ENCODE peak calls at places on chromosomes 2 and 18, in nine cellular contexts. B is GM13977, H is lower lobe of right lung, C is fibroblast of pulmonary artery, L is GM06990, K is pancreas, U is epithelial cell of esophagus, P is heart left ventricle, E is stomach. Q is an unnamed sample.

GRCh38 chr2:72198532-72199241 is 51.0 kb upstream of the CYP26B1 start:
- DNase-seq in E (no peak), K (no peak), H (no peak), P (no peak), B (no peak), C (peak), L (no peak), U (peak), Q (no peak)

GRCh38 chr18:21663615-21664014 is 41.0 kb downstream of the ABHD3 start:
- DNase-seq in K (no peak), H (no peak), P (no peak), C (no peak), U (no peak), E (no peak), L (no peak), B (no peak), Q (no peak)

GRCh38 chr18:2410688-2411087 is 160.6 kb downstream of the METTL4 start:
- DNase-seq in B (no peak), K (no peak), E (no peak), L (no peak), P (no peak), H (no peak), U (peak), C (peak), Q (no peak)

GRCh38 chr2:42753188-42753813 is 10.6 kb downstream of the OXER1 start:
- DNase-seq in P (no peak), K (no peak), U (no peak), C (no peak), B (no peak), H (no peak), L (no peak), E (no peak), Q (peak)

GRCh38 chr2:32663864-32664263 is 36.0 kb downstream of the TTC27 start:
- DNase-seq in E (no peak), U (no peak), K (no peak), H (no peak), C (peak), L (no peak), P (no peak), B (no peak), Q (no peak)

GRCh38 chr18:70194227-70194890 is 11.1 kb downstream of the RTTN start:
- DNase-seq in E (no peak), B (peak), K (no peak), C (no peak), U (no peak), P (no peak), H (no peak), L (peak), Q (no peak)

GRCh38 chr2:23512778-23513177 is 127.8 kb downstream of the KLHL29 start:
- DNase-seq in C (no peak), L (no peak), P (no peak), B (no peak), H (no peak), K (no peak), E (no peak), U (no peak), Q (no peak)

GRCh38 chr18:47929681-47930085 is 776 bp downstream of the SMAD2 start:
- DNase-seq in E (no peak), P (no peak), B (no peak), U (peak), C (peak), H (no peak), K (no peak), L (no peak), Q (peak)

GRCh38 chr2:240918258-240919091 is 12.3 kb downstream of the CROCC2 start:
- DNase-seq in H (peak), C (no peak), U (no peak), K (peak), P (peak), E (no peak), B (no peak), L (no peak), Q (peak)

GRCh38 chr2:61707984-61708852 is 145.6 kb downstream of the FAM161A start:
- DNase-seq in C (peak), B (peak), U (peak), E (peak), K (peak), P (no peak), H (no peak), L (peak), Q (no peak)

GRCh38 chr2:105329561-105330495 is at the start of gene TGFBRAP1:
- DNase-seq in B (peak), C (peak), K (peak), U (peak), H (peak), P (peak), L (peak), E (peak), Q (peak)

GRCh38 chr2:15884790-15885189 is 55.6 kb upstream of the MYCN start:
- DNase-seq in H (no peak), B (no peak), C (no peak), P (no peak), U (no peak), K (no peak), L (no peak), E (no peak), Q (no peak)

GRCh38 chr2:133416756-133417155 is 151.5 kb downstream of the NCKAP5 start:
- DNase-seq in E (no peak), U (no peak), B (no peak), K (no peak), C (no peak), P (no peak), L (no peak), H (no peak), Q (no peak)

GRCh38 chr2:10555810-10556111 is 107.6 kb upstream of the ODC1 start:
- DNase-seq in K (no peak), P (no peak), E (no peak), L (no peak), C (no peak), U (no peak), B (no peak), H (no peak), Q (no peak)

GRCh38 chr2:224849264-224849663 is 133.1 kb upstream of the CCDC195 start:
- DNase-seq in H (no peak), K (no peak), U (peak), C (peak), P (no peak), B (no peak), E (no peak), L (no peak), Q (no peak)
- TF ChIP-seq CTCF in H (no peak), K (no peak), U (peak), C (peak), P (no peak), B (no peak), E (no peak), L (peak), Q (no peak)

GRCh38 chr2:86223682-86224560 is 24.7 kb downstream of the MRPL35 start:
- DNase-seq in E (no peak), P (peak), H (no peak), U (peak), B (no peak), K (no peak), C (peak), L (no peak), Q (no peak)

GRCh38 chr2:86218124-86218523 is 18.9 kb downstream of the MRPL35 start:
- DNase-seq in L (no peak), K (no peak), B (no peak), H (no peak), P (peak), E (no peak), C (no peak), U (no peak), Q (no peak)

GRCh38 chr2:86223098-86223681 is 23.9 kb downstream of the MRPL35 start:
- DNase-seq in P (peak), C (peak), K (peak), E (peak), H (no peak), B (no peak), U (peak), L (no peak), Q (no peak)

GRCh38 chr2:86219896-86220295 is 20.6 kb downstream of the MRPL35 start:
- DNase-seq in U (no peak), L (no peak), K (no peak), H (no peak), E (no peak), B (no peak), P (no peak), C (no peak), Q (no peak)

GRCh38 chr2:86221066-86221684 is 21.9 kb downstream of the MRPL35 start:
- DNase-seq in P (peak), K (peak), E (peak), H (no peak), C (peak), B (peak), U (peak), L (no peak), Q (peak)
- TF ChIP-seq CTCF in P (peak), K (peak), E (peak), H (peak), C (peak), B (peak), U (peak), L (peak), Q (peak)

GRCh38 chr2:98063289-98063688 is 23.7 kb upstream of the VWA3B start:
- DNase-seq in C (no peak), U (no peak), E (no peak), K (no peak), B (no peak), H (no peak), P (no peak), L (no peak), Q (no peak)
- TF ChIP-seq CTCF in C (no peak), U (no peak), E (no peak), K (no peak), B (no peak), H (no peak), P (no peak), L (no peak), Q (no peak)

DNA sequence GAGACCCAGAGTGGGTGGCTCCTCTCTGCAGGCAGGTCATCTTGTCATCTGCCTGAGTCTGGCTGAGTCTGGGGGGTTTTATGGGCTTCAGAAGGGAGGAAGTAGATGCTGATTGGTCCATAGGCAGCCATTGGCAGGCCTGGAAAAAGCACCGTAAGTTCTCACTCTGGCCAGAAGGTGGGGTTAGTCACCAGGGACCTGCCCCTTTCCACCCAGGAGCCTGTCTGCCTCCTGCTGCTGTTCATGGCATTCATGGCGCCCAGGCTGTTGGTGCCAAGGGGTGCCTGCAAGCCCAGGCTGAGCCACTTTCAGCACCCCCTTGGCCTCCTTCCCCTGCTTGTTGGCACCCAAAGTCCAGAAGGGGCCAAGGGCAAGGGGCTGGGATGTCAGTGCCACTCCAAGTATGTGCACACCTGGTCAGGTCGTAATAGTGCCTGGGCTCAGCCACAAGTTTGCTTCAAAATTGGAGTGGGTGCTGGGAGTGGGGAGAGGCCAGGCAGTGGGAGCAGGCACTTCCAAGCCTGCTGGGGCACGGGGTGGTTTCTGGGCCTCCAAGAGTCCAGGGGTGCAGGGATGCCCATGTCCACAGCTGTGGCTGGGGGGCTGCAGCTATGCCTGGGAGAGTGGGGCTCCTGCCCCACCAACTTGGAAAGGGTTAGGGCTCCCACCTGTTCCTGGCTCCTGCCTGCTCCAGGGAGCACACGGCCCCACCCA is 178.1 kb downstream of the FAM210A start:
- DNase-seq in H (no peak), E (no peak), U (no peak), L (no peak), C (no peak), K (no peak), B (no peak), P (no peak), Q (no peak)
- TF ChIP-seq CTCF in H (no peak), E (no peak), U (no peak), L (peak), C (no peak), K (no peak), B (no peak), P (no peak), Q (no peak)

GRCh38 chr2:47265158-47265557 is 110.0 kb upstream of the STPG4 start:
- DNase-seq in P (no peak), K (no peak), L (no peak), B (no peak), C (no peak), U (no peak), E (no peak), H (no peak), Q (no peak)

GRCh38 chr2:47264686-47265085 is 109.6 kb upstream of the STPG4 start:
- DNase-seq in C (no peak), E (no peak), U (no peak), K (no peak), L (no peak), H (no peak), B (no peak), P (no peak), Q (no peak)

GRCh38 chr2:47262657-47263056 is 107.5 kb upstream of the STPG4 start:
- DNase-seq in K (no peak), C (no peak), U (no peak), L (no peak), B (no peak), H (no peak), P (no peak), E (no peak), Q (no peak)

GRCh38 chr2:47265751-47266231 is 110.7 kb upstream of the STPG4 start:
- DNase-seq in B (no peak), H (no peak), C (no peak), U (peak), L (no peak), P (no peak), K (no peak), E (no peak), Q (peak)

GRCh38 chr2:47264183-47264582 is 109.1 kb upstream of the STPG4 start:
- DNase-seq in C (no peak), L (no peak), U (no peak), K (no peak), B (no peak), H (no peak), P (no peak), E (no peak), Q (no peak)
- TF ChIP-seq CTCF in C (no peak), L (no peak), U (no peak), K (no peak), B (no peak), H (no peak), P (no peak), E (no peak), Q (no peak)

GRCh38 chr2:152766908-152767307 is 48.5 kb downstream of the ARL6IP6 start:
- DNase-seq in E (no peak), B (no peak), K (no peak), L (no peak), C (peak), H (no peak), U (no peak), P (no peak), Q (no peak)

GRCh38 chr2:152761171-152761570 is 42.8 kb downstream of the ARL6IP6 start:
- DNase-seq in L (no peak), E (no peak), K (no peak), C (peak), H (no peak), P (no peak), U (no peak), B (no peak), Q (no peak)

GRCh38 chr2:152759290-152760072 is 41.1 kb downstream of the ARL6IP6 start:
- DNase-seq in P (no peak), B (no peak), H (no peak), E (no peak), C (no peak), K (no peak), U (no peak), L (no peak), Q (no peak)

GRCh38 chr2:152763651-152764050 is 45.2 kb downstream of the ARL6IP6 start:
- DNase-seq in E (no peak), P (no peak), C (no peak), U (no peak), H (no peak), B (no peak), L (no peak), K (no peak), Q (no peak)

GRCh38 chr2:152762202-152762601 is 43.8 kb downstream of the ARL6IP6 start:
- DNase-seq in L (no peak), B (no peak), C (peak), U (peak), K (no peak), E (no peak), P (no peak), H (no peak), Q (no peak)
- TF ChIP-seq CTCF in L (no peak), B (no peak), C (no peak), U (no peak), K (no peak), E (no peak), P (no peak), H (no peak), Q (no peak)